ENCODE peak calls at places on chromosomes 6 and 20, in eight cellular contexts. One of them, this sample, is unnamed.

GRCh38 chr6:3654898-3655297 is 96.6 kb downstream of the PXDC1 start:
- DNase-seq in HFFc6: no peak
- DNase-seq in HFF-Myc: no peak
- DNase-seq in endothelial cell: no peak
- DNase-seq in OCI-LY7: no peak
- DNase-seq in uterus: no peak
- DNase-seq in IMR-90: no peak
- DNase-seq in GM12865: no peak
- DNase-seq in this sample: no peak

GRCh38 chr6:34540841-34541240 is 15.3 kb downstream of the SPDEF start:
- DNase-seq in IMR-90: no peak
- DNase-seq in endothelial cell: no peak
- DNase-seq in GM12865: no peak
- DNase-seq in HFF-Myc: no peak
- DNase-seq in HFFc6: no peak
- DNase-seq in OCI-LY7: no peak
- DNase-seq in uterus: no peak
- DNase-seq in this sample: no peak

GRCh38 chr20:43658068-43658722 is 8.7 kb upstream of the MYBL2 start:
- DNase-seq in HFFc6: peak
- DNase-seq in uterus: no peak
- DNase-seq in OCI-LY7: no peak
- DNase-seq in HFF-Myc: no peak
- DNase-seq in IMR-90: peak
- DNase-seq in GM12865: peak
- DNase-seq in endothelial cell: no peak
- DNase-seq in this sample: no peak

GRCh38 chr20:18913701-18914100 is 100.1 kb downstream of the SCP2D1 start:
- DNase-seq in OCI-LY7: no peak
- DNase-seq in GM12865: no peak
- DNase-seq in IMR-90: no peak
- DNase-seq in endothelial cell: no peak
- DNase-seq in uterus: no peak
- DNase-seq in HFF-Myc: no peak
- DNase-seq in HFFc6: no peak
- DNase-seq in this sample: no peak

GRCh38 chr6:119423996-119424395 is 74.4 kb upstream of the MAN1A1 start:
- DNase-seq in HFF-Myc: no peak
- DNase-seq in uterus: no peak
- DNase-seq in endothelial cell: no peak
- DNase-seq in GM12865: no peak
- DNase-seq in IMR-90: no peak
- DNase-seq in HFFc6: no peak
- DNase-seq in OCI-LY7: no peak
- DNase-seq in this sample: no peak

GRCh38 chr6:111573118-111573883 is 32.4 kb downstream of the TRAF3IP2 start:
- DNase-seq in uterus: no peak
- DNase-seq in GM12865: no peak
- DNase-seq in OCI-LY7: no peak
- DNase-seq in IMR-90: peak
- DNase-seq in HFF-Myc: peak
- DNase-seq in endothelial cell: no peak
- DNase-seq in HFFc6: peak
- DNase-seq in this sample: no peak

GRCh38 chr6:99253271-99253670 is 96.2 kb downstream of the FAXC start:
- DNase-seq in endothelial cell: no peak
- DNase-seq in IMR-90: no peak
- DNase-seq in OCI-LY7: no peak
- DNase-seq in HFF-Myc: no peak
- DNase-seq in uterus: no peak
- DNase-seq in GM12865: no peak
- DNase-seq in HFFc6: no peak
- DNase-seq in this sample: no peak

GRCh38 chr6:139230421-139230840 is 61.4 kb downstream of the TXLNB start:
- DNase-seq in GM12865: peak
- DNase-seq in HFFc6: peak
- DNase-seq in uterus: no peak
- DNase-seq in OCI-LY7: peak
- DNase-seq in IMR-90: peak
- DNase-seq in HFF-Myc: no peak
- DNase-seq in endothelial cell: no peak
- DNase-seq in this sample: no peak

GRCh38 chr6:4819706-4820283 is 43.6 kb downstream of the CDYL start:
- DNase-seq in IMR-90: peak
- DNase-seq in GM12865: no peak
- DNase-seq in endothelial cell: no peak
- DNase-seq in HFFc6: peak
- DNase-seq in uterus: no peak
- DNase-seq in OCI-LY7: no peak
- DNase-seq in HFF-Myc: no peak
- DNase-seq in this sample: no peak

GRCh38 chr6:45946352-45946751 is 69.3 kb downstream of the CLIC5 start:
- DNase-seq in uterus: peak
- DNase-seq in GM12865: no peak
- DNase-seq in HFF-Myc: peak
- DNase-seq in endothelial cell: peak
- DNase-seq in OCI-LY7: no peak
- DNase-seq in HFFc6: peak
- DNase-seq in IMR-90: peak
- DNase-seq in this sample: no peak

GRCh38 chr6:161373905-161374451 is 100.1 kb upstream of the AGPAT4 start:
- DNase-seq in HFF-Myc: peak
- DNase-seq in GM12865: peak
- DNase-seq in uterus: peak
- DNase-seq in HFFc6: peak
- DNase-seq in OCI-LY7: peak
- DNase-seq in IMR-90: peak
- DNase-seq in endothelial cell: peak
- DNase-seq in this sample: peak

GRCh38 chr6:11750682-11751081 is 27.9 kb downstream of the ADTRP start:
- DNase-seq in uterus: no peak
- DNase-seq in HFF-Myc: no peak
- DNase-seq in HFFc6: no peak
- DNase-seq in IMR-90: peak
- DNase-seq in OCI-LY7: no peak
- DNase-seq in endothelial cell: no peak
- DNase-seq in GM12865: no peak
- DNase-seq in this sample: no peak

GRCh38 chr20:33679758-33680485 is 5.7 kb upstream of the NECAB3 start:
- DNase-seq in endothelial cell: no peak
- DNase-seq in HFF-Myc: no peak
- DNase-seq in HFFc6: no peak
- DNase-seq in OCI-LY7: peak
- DNase-seq in IMR-90: no peak
- DNase-seq in GM12865: peak
- DNase-seq in uterus: no peak
- DNase-seq in this sample: peak

GRCh38 chr6:166477647-166478365 is 95.1 kb upstream of the MPC1 start:
- DNase-seq in GM12865: no peak
- DNase-seq in OCI-LY7: no peak
- DNase-seq in IMR-90: no peak
- DNase-seq in HFFc6: no peak
- DNase-seq in HFF-Myc: no peak
- DNase-seq in endothelial cell: no peak
- DNase-seq in uterus: no peak
- DNase-seq in this sample: no peak

GRCh38 chr20:9978395-9979004 is 56.3 kb upstream of the ANKEF1 start:
- DNase-seq in HFF-Myc: peak
- DNase-seq in HFFc6: peak
- DNase-seq in GM12865: peak
- DNase-seq in uterus: peak
- DNase-seq in IMR-90: peak
- DNase-seq in OCI-LY7: peak
- DNase-seq in endothelial cell: peak
- DNase-seq in this sample: peak

GRCh38 chr6:145036848-145037567 is 698.3 kb downstream of the EPM2A start:
- DNase-seq in uterus: no peak
- DNase-seq in IMR-90: peak
- DNase-seq in HFF-Myc: no peak
- DNase-seq in HFFc6: no peak
- DNase-seq in OCI-LY7: no peak
- DNase-seq in GM12865: no peak
- DNase-seq in endothelial cell: no peak
- DNase-seq in this sample: no peak

GRCh38 chr6:145044606-145045275 is 690.6 kb downstream of the EPM2A start:
- DNase-seq in IMR-90: peak
- DNase-seq in HFFc6: peak
- DNase-seq in OCI-LY7: no peak
- DNase-seq in endothelial cell: peak
- DNase-seq in GM12865: no peak
- DNase-seq in HFF-Myc: peak
- DNase-seq in uterus: no peak
- DNase-seq in this sample: no peak

GRCh38 chr6:145043926-145044500 is 691.3 kb downstream of the EPM2A start:
- DNase-seq in HFF-Myc: no peak
- DNase-seq in GM12865: peak
- DNase-seq in OCI-LY7: no peak
- DNase-seq in endothelial cell: no peak
- DNase-seq in HFFc6: no peak
- DNase-seq in IMR-90: no peak
- DNase-seq in uterus: no peak
- DNase-seq in this sample: no peak

DNA sequence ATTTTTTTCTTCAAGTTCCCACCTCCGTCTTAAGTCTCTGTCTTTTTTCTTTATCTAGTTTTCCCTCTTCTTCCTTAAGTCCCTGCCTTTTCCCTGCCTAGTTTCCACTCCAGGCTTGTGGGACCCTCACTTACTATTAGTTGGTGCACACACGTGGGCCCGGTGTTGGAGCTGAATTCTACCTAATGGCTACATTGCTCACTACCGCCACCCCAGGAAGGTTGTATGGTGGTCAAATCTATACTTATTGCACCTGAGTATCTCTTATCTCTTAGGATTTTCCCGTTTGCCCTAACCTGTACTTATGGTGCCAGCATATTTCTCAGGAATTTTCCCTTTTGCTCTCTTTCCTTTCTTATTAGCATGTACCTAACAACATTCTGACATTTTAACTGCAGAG is 692.8 kb downstream of the EPM2A start:
- DNase-seq in GM12865: peak
- DNase-seq in HFF-Myc: no peak
- DNase-seq in endothelial cell: no peak
- DNase-seq in uterus: no peak
- DNase-seq in HFFc6: no peak
- DNase-seq in OCI-LY7: peak
- DNase-seq in IMR-90: no peak
- DNase-seq in this sample: no peak
- TF ChIP-seq CTCF in GM12865: peak
- TF ChIP-seq CTCF in HFF-Myc: no peak
- TF ChIP-seq CTCF in endothelial cell: no peak
- TF ChIP-seq CTCF in uterus: no peak
- TF ChIP-seq CTCF in HFFc6: peak
- TF ChIP-seq CTCF in OCI-LY7: peak
- TF ChIP-seq CTCF in IMR-90: no peak
- TF ChIP-seq CTCF in this sample: no peak

DNA sequence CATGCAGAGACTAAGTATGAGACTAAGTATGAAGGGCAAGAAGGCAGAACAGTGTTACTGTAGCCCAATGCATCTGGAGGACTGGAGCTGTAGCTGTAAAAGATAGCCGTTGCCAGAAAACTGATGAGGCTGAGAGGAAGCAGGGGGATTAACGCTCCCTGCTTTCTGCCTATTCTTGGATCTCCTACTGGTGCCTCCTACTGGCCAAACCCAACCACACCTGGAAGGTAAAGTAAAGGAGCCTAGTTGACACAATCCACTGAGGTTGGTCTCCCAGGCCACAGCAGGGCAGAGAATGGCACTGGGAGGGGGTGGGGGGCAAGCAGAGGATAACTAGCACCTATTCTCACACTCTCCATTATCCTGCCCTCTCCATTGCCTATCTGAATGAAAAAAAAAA is 105.0 kb upstream of the MRPS10 start:
- DNase-seq in OCI-LY7: no peak
- DNase-seq in HFF-Myc: no peak
- DNase-seq in endothelial cell: no peak
- DNase-seq in IMR-90: no peak
- DNase-seq in uterus: no peak
- DNase-seq in GM12865: no peak
- DNase-seq in HFFc6: no peak
- DNase-seq in this sample: no peak
- TF ChIP-seq CTCF in OCI-LY7: peak
- TF ChIP-seq CTCF in HFF-Myc: peak
- TF ChIP-seq CTCF in endothelial cell: no peak
- TF ChIP-seq CTCF in IMR-90: no peak
- TF ChIP-seq CTCF in uterus: no peak
- TF ChIP-seq CTCF in GM12865: peak
- TF ChIP-seq CTCF in HFFc6: peak
- TF ChIP-seq CTCF in this sample: no peak

DNA sequence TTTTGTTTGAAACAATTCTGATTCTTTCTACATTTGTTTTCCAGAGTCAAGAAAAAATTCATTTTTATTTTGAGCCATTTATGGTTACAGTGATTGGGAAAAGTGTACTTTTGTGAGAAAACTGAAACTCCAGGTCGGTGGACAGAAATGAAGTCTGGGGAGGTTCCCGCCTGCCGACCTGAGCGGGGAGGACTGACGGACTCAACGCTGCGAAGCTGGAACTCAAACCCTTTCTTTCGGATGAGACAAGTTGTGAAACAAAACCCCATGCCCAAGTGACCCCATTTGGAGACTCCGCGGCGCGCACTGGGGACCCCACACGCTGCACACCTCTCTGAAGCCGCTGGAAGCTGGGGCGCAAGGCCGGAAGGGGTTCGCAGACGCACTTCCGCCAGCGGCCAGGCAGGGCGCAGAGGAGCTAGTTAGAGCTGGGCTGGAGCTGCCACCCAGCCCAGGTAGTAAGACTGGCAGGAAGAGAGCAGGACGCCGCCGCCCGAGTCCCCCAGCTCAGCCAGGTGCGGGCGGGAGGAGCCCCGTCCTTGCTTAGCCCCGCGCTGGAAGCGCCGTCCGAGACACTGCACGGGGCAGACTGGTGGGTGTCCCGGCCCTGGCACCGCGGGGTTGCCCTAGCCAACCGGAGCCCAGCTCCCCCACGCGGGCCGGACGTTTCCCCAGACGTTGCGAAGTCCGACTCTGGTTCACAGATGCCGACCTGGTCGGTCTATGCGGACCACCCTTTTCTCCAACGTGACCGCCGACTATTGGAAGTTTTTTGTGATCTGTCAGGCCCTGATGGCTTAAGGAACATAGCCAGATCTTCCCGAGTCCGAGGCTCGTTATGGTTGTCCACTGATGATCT is 19.8 kb upstream of the ZSCAN16 start:
- DNase-seq in endothelial cell: peak
- DNase-seq in uterus: peak
- DNase-seq in HFF-Myc: peak
- DNase-seq in GM12865: peak
- DNase-seq in IMR-90: peak
- DNase-seq in HFFc6: peak
- DNase-seq in OCI-LY7: peak
- DNase-seq in this sample: peak
- TF ChIP-seq CTCF in endothelial cell: peak
- TF ChIP-seq CTCF in uterus: peak
- TF ChIP-seq CTCF in HFF-Myc: peak
- TF ChIP-seq CTCF in GM12865: peak
- TF ChIP-seq CTCF in IMR-90: peak
- TF ChIP-seq CTCF in HFFc6: peak
- TF ChIP-seq CTCF in OCI-LY7: peak
- TF ChIP-seq CTCF in this sample: peak

DNA sequence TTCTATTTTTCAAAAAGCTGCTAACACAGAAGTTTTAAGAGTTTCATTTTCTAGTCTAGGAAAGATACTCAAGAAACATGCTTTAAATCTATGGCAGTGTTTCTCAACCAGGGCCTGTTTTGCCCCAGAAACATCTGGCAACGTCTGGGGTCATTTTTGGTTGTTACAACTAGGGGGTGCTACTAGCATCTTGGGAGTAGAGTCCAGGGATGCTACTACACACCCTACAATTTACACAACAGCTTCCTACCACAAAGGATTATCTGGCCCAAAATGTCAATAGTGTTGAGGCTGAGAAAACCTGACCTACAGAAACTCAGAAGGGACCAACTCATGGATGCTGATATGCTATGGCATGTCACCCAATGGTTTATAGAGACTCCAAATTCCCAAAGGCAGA is 24.4 kb downstream of the SERAC1 start:
- DNase-seq in GM12865: peak
- DNase-seq in HFF-Myc: no peak
- DNase-seq in HFFc6: no peak
- DNase-seq in endothelial cell: peak
- DNase-seq in IMR-90: peak
- DNase-seq in uterus: no peak
- DNase-seq in OCI-LY7: peak
- DNase-seq in this sample: peak
- TF ChIP-seq CTCF in GM12865: peak
- TF ChIP-seq CTCF in HFF-Myc: peak
- TF ChIP-seq CTCF in HFFc6: peak
- TF ChIP-seq CTCF in endothelial cell: no peak
- TF ChIP-seq CTCF in IMR-90: peak
- TF ChIP-seq CTCF in uterus: no peak
- TF ChIP-seq CTCF in OCI-LY7: peak
- TF ChIP-seq CTCF in this sample: no peak